ENCODE peak calls at places on chromosomes 2 and 18, in seven cellular contexts. One of them, this sample, is unnamed.

GRCh38 chr18:25516121-25516520 is 164.2 kb upstream of the ZNF521 start:
- DNase-seq in SK-N-SH: no peak
- DNase-seq in PC-3: no peak
- DNase-seq in MM.1S: no peak
- DNase-seq in neural progenitor cell: no peak
- DNase-seq in HCT116: no peak
- DNase-seq in GM23338: no peak
- DNase-seq in this sample: no peak

GRCh38 chr2:111160758-111161157 is 40.0 kb downstream of the BCL2L11 start:
- DNase-seq in SK-N-SH: no peak
- DNase-seq in PC-3: peak; percentile 55
- DNase-seq in HCT116: no peak
- DNase-seq in GM23338: no peak
- DNase-seq in neural progenitor cell: no peak
- DNase-seq in MM.1S: no peak
- DNase-seq in this sample: peak; percentile 36

GRCh38 chr2:236855866-236856855 is 229.5 kb upstream of the COPS8 start:
- DNase-seq in HCT116: no peak
- DNase-seq in neural progenitor cell: peak; percentile 63
- DNase-seq in PC-3: no peak
- DNase-seq in GM23338: no peak
- DNase-seq in MM.1S: no peak
- DNase-seq in SK-N-SH: no peak
- DNase-seq in this sample: no peak

GRCh38 chr2:152729844-152730243 is 11.4 kb downstream of the ARL6IP6 start:
- DNase-seq in neural progenitor cell: no peak
- DNase-seq in HCT116: no peak
- DNase-seq in GM23338: no peak
- DNase-seq in MM.1S: no peak
- DNase-seq in SK-N-SH: no peak
- DNase-seq in PC-3: no peak
- DNase-seq in this sample: no peak

GRCh38 chr2:189086710-189087109 is 92.9 kb downstream of the COL5A2 start:
- DNase-seq in HCT116: no peak
- DNase-seq in PC-3: peak; percentile 51
- DNase-seq in SK-N-SH: no peak
- DNase-seq in neural progenitor cell: no peak
- DNase-seq in MM.1S: no peak
- DNase-seq in GM23338: no peak
- DNase-seq in this sample: no peak

GRCh38 chr18:74183110-74183509 is 34.8 kb downstream of the TIMM21 start:
- DNase-seq in PC-3: peak; percentile 33
- DNase-seq in HCT116: no peak
- DNase-seq in SK-N-SH: no peak
- DNase-seq in neural progenitor cell: no peak
- DNase-seq in MM.1S: no peak
- DNase-seq in GM23338: peak; percentile 10
- DNase-seq in this sample: no peak

GRCh38 chr2:3223080-3223923 is 154.3 kb downstream of the EIPR1 start:
- DNase-seq in neural progenitor cell: no peak
- DNase-seq in SK-N-SH: no peak
- DNase-seq in PC-3: no peak
- DNase-seq in GM23338: no peak
- DNase-seq in HCT116: no peak
- DNase-seq in MM.1S: no peak
- DNase-seq in this sample: no peak

GRCh38 chr2:97812916-97813315 is 99.5 kb downstream of the ZAP70 start:
- DNase-seq in SK-N-SH: no peak
- DNase-seq in PC-3: no peak
- DNase-seq in HCT116: no peak
- DNase-seq in neural progenitor cell: peak; percentile 30
- DNase-seq in GM23338: peak; percentile 11
- DNase-seq in MM.1S: no peak
- DNase-seq in this sample: no peak

GRCh38 chr2:100627653-100628300 is 65.0 kb downstream of the PDCL3 start:
- DNase-seq in neural progenitor cell: no peak
- DNase-seq in SK-N-SH: no peak
- DNase-seq in GM23338: no peak
- DNase-seq in HCT116: no peak
- DNase-seq in MM.1S: no peak
- DNase-seq in PC-3: no peak
- DNase-seq in this sample: no peak

DNA sequence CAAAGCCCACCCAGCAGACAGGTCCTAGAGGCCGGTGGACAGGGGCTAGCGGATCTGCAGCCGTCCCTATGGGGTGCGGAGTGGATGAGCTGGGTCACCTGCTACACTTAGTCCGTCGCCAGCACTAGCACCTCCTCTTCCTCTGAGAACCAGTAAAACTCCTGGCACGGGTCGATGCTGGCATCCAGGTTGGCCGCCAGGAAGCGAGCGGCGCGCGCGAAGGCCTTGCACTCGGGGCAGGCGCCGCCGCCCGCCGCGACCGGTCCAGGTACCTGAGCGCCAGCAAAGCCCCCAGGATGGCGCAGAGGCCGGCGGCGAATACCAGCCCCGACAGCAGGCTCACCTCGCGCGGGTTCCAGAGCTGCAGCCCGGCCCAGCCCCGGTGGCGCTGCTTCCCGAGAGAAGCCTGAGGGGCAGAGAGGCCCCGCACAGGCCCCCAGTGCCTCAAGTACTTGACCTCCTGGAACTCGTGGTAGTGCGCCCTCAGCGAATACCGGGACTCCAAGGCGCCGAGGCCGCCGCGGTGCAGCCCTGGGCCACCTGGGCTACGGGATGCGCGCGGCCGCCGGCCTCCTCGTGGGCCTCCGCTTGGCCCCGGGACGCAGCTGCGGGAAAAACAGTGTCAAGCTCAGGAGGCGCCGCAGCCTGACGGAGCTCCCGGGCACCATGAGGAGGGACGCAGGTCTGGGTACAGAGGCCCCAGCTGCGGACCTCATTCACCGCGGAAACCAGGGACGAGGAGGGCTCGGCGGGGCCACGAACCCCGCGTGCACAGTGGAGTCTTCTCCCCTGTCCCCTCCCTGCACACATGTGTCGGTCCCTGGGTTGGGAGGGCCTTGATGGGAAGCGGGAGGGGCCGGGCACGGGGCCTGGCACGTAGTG is 27.5 kb upstream of the ALPP start:
- DNase-seq in HCT116: no peak
- DNase-seq in SK-N-SH: no peak
- DNase-seq in neural progenitor cell: no peak
- DNase-seq in MM.1S: no peak
- DNase-seq in GM23338: peak; percentile 65
- DNase-seq in PC-3: peak; percentile 48
- DNase-seq in this sample: no peak
- TF ChIP-seq EZH2phosphoT487 in HCT116: no peak
- TF ChIP-seq EZH2phosphoT487 in SK-N-SH: no peak
- TF ChIP-seq EZH2phosphoT487 in neural progenitor cell: no peak
- TF ChIP-seq EZH2phosphoT487 in MM.1S: no peak
- TF ChIP-seq EZH2phosphoT487 in GM23338: no peak
- TF ChIP-seq EZH2phosphoT487 in PC-3: no peak
- TF ChIP-seq EZH2phosphoT487 in this sample: no peak

DNA sequence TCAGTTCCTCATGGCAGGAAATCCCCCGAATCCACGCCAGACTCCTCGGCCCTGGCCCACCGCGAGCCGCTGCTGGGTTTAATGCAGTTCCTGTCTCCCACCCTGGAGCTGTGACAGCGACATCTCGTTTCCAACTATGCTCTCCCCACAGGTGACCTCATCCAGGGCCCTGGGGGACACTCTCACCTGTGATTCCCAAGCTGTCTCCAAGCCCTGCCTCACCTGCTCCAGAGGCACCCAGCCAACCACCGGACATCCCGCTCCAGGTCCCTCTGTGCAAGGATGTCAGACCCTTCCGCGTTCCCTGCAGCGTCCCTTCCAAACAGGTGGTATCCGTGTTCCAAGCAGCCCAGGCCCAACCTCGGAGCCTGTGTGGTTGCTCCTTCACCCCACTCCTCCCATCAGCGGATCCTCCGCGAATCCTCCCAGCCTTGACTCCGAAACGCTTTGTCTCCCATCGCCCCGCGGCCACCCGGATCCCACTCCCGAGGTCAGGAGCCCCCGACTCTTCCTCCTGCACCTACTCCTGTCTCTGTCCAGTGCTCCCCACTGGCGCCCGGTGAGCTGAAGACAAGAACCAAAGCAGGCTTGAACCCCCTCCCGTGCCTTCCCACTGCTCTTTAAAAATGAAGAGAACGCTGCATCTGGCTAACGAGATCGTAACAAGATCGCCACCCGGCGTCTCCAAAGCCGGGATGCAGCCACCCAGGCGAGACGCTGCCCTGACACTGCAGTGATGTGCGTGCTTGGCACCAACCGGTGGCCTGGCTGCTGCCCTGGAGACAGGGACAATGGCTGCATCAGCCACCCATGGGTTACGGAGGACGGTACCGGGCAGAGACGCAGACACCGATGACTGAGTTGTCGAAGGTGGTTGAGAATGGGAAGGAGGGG is 96.4 kb downstream of the NDUFA10 start:
- DNase-seq in SK-N-SH: no peak
- DNase-seq in MM.1S: no peak
- DNase-seq in HCT116: no peak
- DNase-seq in GM23338: peak; percentile 44
- DNase-seq in PC-3: no peak
- DNase-seq in neural progenitor cell: peak; percentile 56
- DNase-seq in this sample: no peak
- TF ChIP-seq CTCF in SK-N-SH: no peak
- TF ChIP-seq CTCF in MM.1S: no peak
- TF ChIP-seq CTCF in HCT116: no peak
- TF ChIP-seq CTCF in GM23338: no peak
- TF ChIP-seq CTCF in PC-3: no peak
- TF ChIP-seq CTCF in neural progenitor cell: peak; percentile 44
- TF ChIP-seq CTCF in this sample: no peak

DNA sequence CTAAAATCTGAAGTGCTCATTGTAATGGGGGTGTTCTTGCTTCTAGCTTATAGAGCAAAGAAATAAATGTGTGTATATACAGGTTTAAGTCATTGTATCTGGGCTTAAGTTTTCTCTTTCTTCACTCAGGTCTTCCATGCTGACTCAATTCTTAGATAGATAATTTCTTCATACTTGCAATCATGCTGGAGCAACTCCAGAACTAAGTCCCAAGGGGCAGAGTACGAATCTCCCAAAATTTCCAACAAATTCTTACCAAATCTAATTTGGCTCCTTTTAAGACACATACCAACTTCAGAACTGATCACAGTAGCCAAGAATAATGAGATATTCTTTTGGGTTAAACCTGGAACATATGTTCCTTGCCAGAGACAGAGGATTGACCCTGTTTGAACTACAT is 4.3 kb upstream of the SPAG16 start:
- DNase-seq in neural progenitor cell: no peak
- DNase-seq in HCT116: no peak
- DNase-seq in PC-3: no peak
- DNase-seq in MM.1S: no peak
- DNase-seq in GM23338: no peak
- DNase-seq in SK-N-SH: no peak
- DNase-seq in this sample: no peak
- TF ChIP-seq EZH2phosphoT487 in neural progenitor cell: no peak
- TF ChIP-seq EZH2phosphoT487 in HCT116: no peak
- TF ChIP-seq EZH2phosphoT487 in PC-3: no peak
- TF ChIP-seq EZH2phosphoT487 in MM.1S: no peak
- TF ChIP-seq EZH2phosphoT487 in GM23338: no peak
- TF ChIP-seq EZH2phosphoT487 in SK-N-SH: no peak
- TF ChIP-seq EZH2phosphoT487 in this sample: no peak

GRCh38 chr18:3186678-3187658 is 32.8 kb downstream of the MYOM1 start:
- DNase-seq in MM.1S: no peak
- DNase-seq in neural progenitor cell: no peak
- DNase-seq in HCT116: no peak
- DNase-seq in SK-N-SH: peak; percentile 23
- DNase-seq in GM23338: no peak
- DNase-seq in PC-3: peak; percentile 48
- DNase-seq in this sample: peak; percentile 33
- TF ChIP-seq CTCF in MM.1S: no peak
- TF ChIP-seq CTCF in neural progenitor cell: no peak
- TF ChIP-seq CTCF in HCT116: no peak
- TF ChIP-seq CTCF in SK-N-SH: no peak
- TF ChIP-seq CTCF in GM23338: no peak
- TF ChIP-seq CTCF in PC-3: peak; percentile 52
- TF ChIP-seq CTCF in this sample: no peak

GRCh38 chr18:61546598-61546997 is 213.4 kb downstream of the CDH20 start:
- DNase-seq in MM.1S: no peak
- DNase-seq in HCT116: peak; percentile 7
- DNase-seq in neural progenitor cell: no peak
- DNase-seq in GM23338: no peak
- DNase-seq in SK-N-SH: no peak
- DNase-seq in PC-3: peak; percentile 68
- DNase-seq in this sample: peak; percentile 24
- TF ChIP-seq EZH2phosphoT487 in MM.1S: no peak
- TF ChIP-seq EZH2phosphoT487 in HCT116: no peak
- TF ChIP-seq EZH2phosphoT487 in neural progenitor cell: no peak
- TF ChIP-seq EZH2phosphoT487 in GM23338: no peak
- TF ChIP-seq EZH2phosphoT487 in SK-N-SH: no peak
- TF ChIP-seq EZH2phosphoT487 in PC-3: no peak
- TF ChIP-seq EZH2phosphoT487 in this sample: no peak

GRCh38 chr18:31687529-31687928 is 3.1 kb upstream of the B4GALT6 start:
- DNase-seq in PC-3: no peak
- DNase-seq in neural progenitor cell: no peak
- DNase-seq in GM23338: no peak
- DNase-seq in HCT116: no peak
- DNase-seq in SK-N-SH: no peak
- DNase-seq in MM.1S: no peak
- DNase-seq in this sample: no peak
- TF ChIP-seq CTCF in PC-3: peak; percentile 23
- TF ChIP-seq CTCF in neural progenitor cell: peak; percentile 10
- TF ChIP-seq CTCF in GM23338: peak; percentile 23
- TF ChIP-seq CTCF in HCT116: no peak
- TF ChIP-seq CTCF in SK-N-SH: peak; percentile 49
- TF ChIP-seq CTCF in MM.1S: peak; percentile 18
- TF ChIP-seq CTCF in this sample: no peak